ENCODE peak calls at places on chromosomes 7 and 10, in five cellular contexts. E, T, S, V and K are unnamed samples.

GRCh38 chr7:13044309-13044708 is 356.9 kb downstream of the ARL4A start:
- DNase-seq in E (no peak), T (peak), S (no peak), V (peak), K (no peak)

GRCh38 chr10:114874827-114875541 is 53.4 kb downstream of the FHIP2A start:
- DNase-seq in E (peak), T (no peak), S (peak), V (peak), K (no peak)

GRCh38 chr7:131898418-131898817 is 342.0 kb upstream of the PODXL start:
- DNase-seq in E (no peak), T (no peak), S (no peak), V (no peak), K (no peak)

GRCh38 chr10:68989317-68989990 is 851 bp downstream of the KIFBP start:
- DNase-seq in E (no peak), T (no peak), S (no peak), V (peak), K (no peak)

GRCh38 chr7:37065779-37066271 is 341.5 kb upstream of the AOAH start:
- DNase-seq in E (no peak), T (no peak), S (no peak), V (peak), K (no peak)

GRCh38 chr10:114825513-114826253 is 4.1 kb downstream of the FHIP2A start:
- DNase-seq in E (no peak), T (no peak), S (no peak), V (no peak), K (no peak)

GRCh38 chr7:40299097-40299496 is 164.3 kb downstream of the SUGCT start:
- DNase-seq in E (no peak), T (no peak), S (no peak), V (no peak), K (no peak)

GRCh38 chr10:48523212-48523819 is 81.6 kb downstream of the ARHGAP22 start:
- DNase-seq in E (peak), T (peak), S (no peak), V (peak), K (no peak)

DNA sequence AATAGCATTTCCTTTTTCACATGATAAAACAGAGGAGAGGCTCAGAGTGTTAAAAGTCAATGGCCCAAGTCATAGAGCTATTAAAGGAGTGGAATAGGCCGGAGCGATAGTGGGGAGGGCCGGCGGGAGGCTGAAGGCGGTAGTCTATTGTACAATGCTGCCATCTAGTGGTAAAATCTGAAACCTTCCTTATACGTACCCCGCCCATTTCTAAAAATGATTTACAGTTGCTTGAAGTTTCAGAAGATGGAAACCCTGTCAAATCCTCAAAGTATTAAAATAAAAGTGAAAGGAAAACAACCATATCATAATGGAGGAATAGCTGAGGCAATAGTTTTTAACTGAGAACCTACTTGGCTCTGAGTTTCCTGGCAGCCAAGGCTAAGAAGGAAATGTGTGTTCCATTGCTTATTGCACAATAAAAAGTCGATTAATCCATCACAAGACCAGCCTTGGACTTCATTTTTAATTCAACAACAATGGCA is 209.1 kb downstream of the CCSER2 start:
- DNase-seq in E (peak), T (peak), S (peak), V (peak), K (peak)
- TF ChIP-seq REST in E (no peak), T (no peak), S (no peak), V (no peak), K (no peak)

GRCh38 chr7:102410918-102411317 is 14.8 kb downstream of the PRKRIP1 start:
- DNase-seq in E (no peak), T (no peak), S (no peak), V (no peak), K (no peak)

GRCh38 chr7:102410123-102410522 is 14.0 kb downstream of the PRKRIP1 start:
- DNase-seq in E (no peak), T (no peak), S (no peak), V (no peak), K (no peak)

GRCh38 chr7:102413611-102414010 is 17.4 kb downstream of the PRKRIP1 start:
- DNase-seq in E (no peak), T (no peak), S (no peak), V (no peak), K (no peak)

GRCh38 chr7:102413071-102413470 is 16.9 kb downstream of the PRKRIP1 start:
- DNase-seq in E (no peak), T (no peak), S (no peak), V (no peak), K (no peak)

DNA sequence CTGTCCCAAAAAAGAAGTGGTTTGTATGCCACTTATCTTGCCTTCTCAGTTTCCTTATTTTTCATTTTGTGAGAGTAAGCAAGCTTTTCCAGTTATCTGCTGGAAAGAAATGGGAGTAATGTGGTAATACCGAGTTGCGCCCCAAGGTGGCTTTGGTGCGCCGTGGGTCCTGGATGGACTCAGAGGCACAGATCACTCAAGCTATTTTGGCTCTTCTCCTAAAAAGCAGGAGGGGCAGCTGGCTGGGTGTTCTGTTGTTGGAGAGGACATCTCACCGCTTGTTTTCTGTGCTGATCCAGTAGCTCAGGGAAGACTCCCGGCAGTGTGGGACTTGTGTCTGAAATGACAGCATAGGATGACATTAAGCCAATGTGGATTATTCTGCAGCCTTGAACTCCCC is 16.4 kb downstream of the PRKRIP1 start:
- DNase-seq in E (peak), T (no peak), S (no peak), V (peak), K (no peak)
- TF ChIP-seq CTCF in E (peak), T (peak), S (peak), V (peak), K (no peak)

DNA sequence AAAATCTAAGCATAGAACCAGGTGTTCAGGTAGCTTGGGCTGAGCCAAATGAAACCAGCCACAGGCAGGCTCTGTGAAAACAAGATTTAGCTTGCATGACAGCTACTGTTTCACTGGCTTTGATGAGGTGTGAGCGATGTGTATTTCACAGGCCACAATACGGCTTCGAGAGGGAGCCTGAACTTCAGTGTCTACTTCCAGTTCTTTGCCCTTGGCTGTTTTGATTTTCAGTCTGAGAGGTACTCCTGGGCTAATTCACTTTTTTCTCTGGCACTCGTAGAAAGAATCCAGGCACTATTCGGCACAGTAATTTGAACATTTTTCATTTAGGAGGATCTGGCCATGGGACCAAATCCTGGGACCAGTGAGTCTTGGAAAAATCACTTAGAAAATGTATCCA is 110.4 kb downstream of the JCAD start:
- DNase-seq in E (no peak), T (no peak), S (no peak), V (no peak), K (no peak)
- TF ChIP-seq SIN3A in E (no peak), T (no peak), S (no peak), V (no peak), K (no peak)

DNA sequence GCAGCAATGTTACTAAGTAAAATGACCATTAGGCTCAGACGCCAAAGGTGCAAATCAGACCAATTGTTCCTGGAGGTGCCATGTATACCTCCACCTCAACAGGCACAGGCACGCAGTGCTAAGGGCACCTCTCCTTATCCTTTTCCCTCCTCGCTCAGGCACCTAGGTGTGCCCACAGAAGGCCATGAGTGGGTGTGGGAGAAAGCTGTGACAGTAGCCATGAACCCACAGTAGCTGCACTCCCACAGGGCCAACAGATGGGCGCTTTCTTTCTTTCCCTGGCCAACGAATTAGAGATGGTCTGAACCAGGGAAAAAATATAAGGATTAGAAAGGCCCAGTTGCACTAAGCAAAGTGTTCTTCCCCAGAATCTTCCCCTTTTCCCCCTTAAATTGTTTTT is 15.5 kb upstream of the TNS3 start:
- DNase-seq in E (no peak), T (no peak), S (no peak), V (no peak), K (no peak)
- TF ChIP-seq REST in E (no peak), T (no peak), S (no peak), V (no peak), K (no peak)

DNA sequence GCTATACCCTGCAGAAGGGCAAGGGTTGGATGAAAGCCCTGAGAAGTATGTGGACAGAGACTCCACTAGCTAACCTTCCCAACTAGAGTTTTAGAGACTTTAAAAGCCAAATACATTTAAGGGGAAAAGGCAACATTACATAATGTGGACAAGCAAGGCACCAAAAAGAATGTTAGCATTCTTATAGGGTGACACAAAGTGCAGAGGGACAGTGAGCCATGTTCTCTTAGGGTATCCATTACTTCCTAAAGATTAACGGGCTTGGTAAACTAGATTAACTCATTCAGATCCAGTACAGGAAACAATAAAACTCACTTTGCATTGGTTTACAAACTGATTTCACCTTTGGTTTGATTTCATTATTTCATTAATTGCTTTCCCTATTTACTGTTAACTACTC is 85.1 kb upstream of the INHBA start:
- DNase-seq in E (no peak), T (no peak), S (no peak), V (no peak), K (no peak)
- TF ChIP-seq CTCF in E (no peak), T (no peak), S (no peak), V (no peak), K (no peak)

GRCh38 chr7:98878365-98879197 is at the start of gene TRRAP:
- DNase-seq in E (peak), T (no peak), S (peak), V (peak), K (no peak)
- TF ChIP-seq SIN3A in E (no peak), T (no peak), S (no peak), V (no peak), K (peak)

DNA sequence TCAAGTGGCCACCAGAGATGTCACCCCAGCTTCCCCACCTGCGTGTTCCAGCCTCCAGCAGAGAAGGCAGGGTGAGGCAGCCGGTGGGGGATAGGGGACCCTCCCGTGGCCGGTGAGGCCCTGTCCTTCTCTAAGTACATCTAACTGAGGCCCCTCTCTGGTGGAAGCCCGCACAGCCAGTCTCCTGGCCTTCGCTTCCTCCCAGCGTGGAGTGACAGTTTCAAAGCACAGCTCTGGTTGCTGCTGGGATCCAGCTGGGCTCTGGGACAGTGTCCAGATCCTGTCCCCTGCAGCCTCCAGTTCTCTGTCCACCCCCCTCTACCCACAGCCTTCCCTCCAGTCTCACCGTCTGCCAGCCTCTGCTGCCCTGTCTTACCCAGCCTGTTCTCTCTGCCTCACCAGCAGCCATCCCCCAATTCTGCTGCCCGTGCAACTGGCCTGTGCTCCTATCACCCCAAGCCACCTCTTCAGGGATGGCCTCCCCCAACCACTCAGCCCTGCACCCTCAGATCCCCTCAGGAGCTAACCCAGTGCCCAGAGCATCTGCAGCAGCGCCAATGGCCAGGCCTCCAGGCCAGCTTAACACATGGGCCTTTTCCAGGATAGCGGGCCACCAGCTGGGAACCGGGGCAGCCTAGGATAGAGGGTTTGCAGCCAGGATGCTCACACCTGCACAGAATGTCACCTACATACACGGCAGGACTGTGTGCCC is 16.3 kb upstream of the SH2B2 start:
- DNase-seq in E (peak), T (no peak), S (no peak), V (no peak), K (no peak)
- TF ChIP-seq REST in E (no peak), T (no peak), S (no peak), V (no peak), K (no peak)

GRCh38 chr7:29099896-29100847 is 46.2 kb downstream of the CPVL start:
- DNase-seq in E (no peak), T (no peak), S (peak), V (no peak), K (no peak)

GRCh38 chr7:29106128-29106988 is 40.0 kb downstream of the CPVL start:
- DNase-seq in E (peak), T (peak), S (peak), V (peak), K (peak)

GRCh38 chr7:29100857-29101256 is 45.5 kb downstream of the CPVL start:
- DNase-seq in E (no peak), T (no peak), S (no peak), V (no peak), K (no peak)

GRCh38 chr7:29105191-29105590 is 41.1 kb downstream of the CPVL start:
- DNase-seq in E (no peak), T (peak), S (no peak), V (no peak), K (no peak)

GRCh38 chr7:29102554-29103151 is 43.7 kb downstream of the CPVL start:
- DNase-seq in E (peak), T (peak), S (peak), V (peak), K (peak)
- TF ChIP-seq CTCF in E (peak), T (peak), S (peak), V (peak), K (peak)

GRCh38 chr10:132547421-132547861 is 9.9 kb downstream of the INPP5A start:
- DNase-seq in E (no peak), T (no peak), S (no peak), V (no peak), K (no peak)
- TF ChIP-seq SIN3A in E (no peak), T (no peak), S (no peak), V (no peak), K (no peak)

GRCh38 chr10:35451103-35452016 is 115.1 kb downstream of the CCNY start:
- DNase-seq in E (no peak), T (no peak), S (no peak), V (peak), K (no peak)
- TF ChIP-seq REST in E (no peak), T (no peak), S (no peak), V (no peak), K (no peak)